ENCODE peak calls at places on chromosomes 13 and 19, in five cellular contexts. U, S, L, R and H are unnamed samples.

GRCh38 chr13:51804295-51805172 is 571 bp upstream of the DHRS12 start:
- DNase-seq in R (no peak), S (no peak), L (no peak), U (no peak), H (no peak)

GRCh38 chr13:109780880-109781383 is 5.5 kb downstream of the IRS2 start:
- DNase-seq in L (no peak), U (no peak), R (no peak), S (no peak), H (no peak)

GRCh38 chr19:19403373-19403901 is 2.0 kb upstream of the GATAD2A start:
- DNase-seq in S (no peak), U (no peak), L (no peak), R (no peak), H (peak; percentile 71)

GRCh38 chr19:6132482-6132881 is 3.0 kb upstream of the ACSBG2 start:
- DNase-seq in L (no peak), R (no peak), S (no peak), U (no peak), H (no peak)

GRCh38 chr19:2261438-2262172 is 5.4 kb upstream of the JSRP1 start:
- DNase-seq in L (no peak), U (peak; percentile 56), S (peak; percentile 74), R (no peak), H (peak; percentile 79)

GRCh38 chr13:98960331-98961203 is 17.3 kb downstream of the DOCK9 start:
- DNase-seq in L (no peak), R (no peak), U (no peak), S (no peak), H (peak; percentile 13)

GRCh38 chr13:20231839-20232555 is at the start of gene GJB6:
- DNase-seq in U (no peak), R (no peak), S (peak; percentile 68), L (no peak), H (no peak)

GRCh38 chr19:18762125-18763023 is 28.7 kb downstream of the COMP start:
- DNase-seq in U (no peak), R (no peak), S (peak; percentile 38), L (peak; percentile 63), H (no peak)

GRCh38 chr13:114043421-114044053 is 69.7 kb upstream of the C13orf46 start:
- DNase-seq in S (no peak), R (no peak), U (peak; percentile 91), L (peak; percentile 52), H (no peak)

GRCh38 chr13:21557995-21558394 is 46.0 kb downstream of the MICU2 start:
- DNase-seq in R (no peak), L (peak; percentile 25), S (peak; percentile 15), U (peak; percentile 25), H (peak; percentile 19)

GRCh38 chr13:51637852-51638496 is 53.7 kb downstream of the WDFY2 start:
- DNase-seq in S (no peak), R (no peak), U (no peak), L (no peak), H (no peak)

GRCh38 chr13:30256713-30257432 is 50.5 kb downstream of the KATNAL1 start:
- DNase-seq in R (no peak), U (peak; percentile 6), L (no peak), S (no peak), H (no peak)

GRCh38 chr13:40442826-40443225 is 223.6 kb downstream of the FOXO1 start:
- DNase-seq in L (peak; percentile 17), R (no peak), S (no peak), U (no peak), H (no peak)

GRCh38 chr13:100559886-100560285 is 28.7 kb downstream of the GGACT start:
- DNase-seq in U (no peak), S (no peak), L (no peak), R (no peak), H (no peak)

GRCh38 chr13:19172007-19172646 is 9.5 kb downstream of the TUBA3C start:
- DNase-seq in R (no peak), L (no peak), U (no peak), S (no peak), H (no peak)

GRCh38 chr13:99967884-99968520 is 3.6 kb downstream of the ZIC5 start:
- DNase-seq in U (peak; percentile 48), R (no peak), S (peak; percentile 16), L (no peak), H (no peak)

GRCh38 chr19:37987356-37988332 is 80.6 kb downstream of the SIPA1L3 start:
- DNase-seq in U (peak; percentile 53), L (peak; percentile 21), R (no peak), S (peak; percentile 75), H (peak; percentile 21)

GRCh38 chr13:83121904-83122303 is 760.4 kb downstream of the SLITRK1 start:
- DNase-seq in U (no peak), R (no peak), S (no peak), L (no peak), H (no peak)
- TF ChIP-seq ESRRA in U (no peak), R (no peak), S (no peak), L (no peak), H (no peak)

DNA sequence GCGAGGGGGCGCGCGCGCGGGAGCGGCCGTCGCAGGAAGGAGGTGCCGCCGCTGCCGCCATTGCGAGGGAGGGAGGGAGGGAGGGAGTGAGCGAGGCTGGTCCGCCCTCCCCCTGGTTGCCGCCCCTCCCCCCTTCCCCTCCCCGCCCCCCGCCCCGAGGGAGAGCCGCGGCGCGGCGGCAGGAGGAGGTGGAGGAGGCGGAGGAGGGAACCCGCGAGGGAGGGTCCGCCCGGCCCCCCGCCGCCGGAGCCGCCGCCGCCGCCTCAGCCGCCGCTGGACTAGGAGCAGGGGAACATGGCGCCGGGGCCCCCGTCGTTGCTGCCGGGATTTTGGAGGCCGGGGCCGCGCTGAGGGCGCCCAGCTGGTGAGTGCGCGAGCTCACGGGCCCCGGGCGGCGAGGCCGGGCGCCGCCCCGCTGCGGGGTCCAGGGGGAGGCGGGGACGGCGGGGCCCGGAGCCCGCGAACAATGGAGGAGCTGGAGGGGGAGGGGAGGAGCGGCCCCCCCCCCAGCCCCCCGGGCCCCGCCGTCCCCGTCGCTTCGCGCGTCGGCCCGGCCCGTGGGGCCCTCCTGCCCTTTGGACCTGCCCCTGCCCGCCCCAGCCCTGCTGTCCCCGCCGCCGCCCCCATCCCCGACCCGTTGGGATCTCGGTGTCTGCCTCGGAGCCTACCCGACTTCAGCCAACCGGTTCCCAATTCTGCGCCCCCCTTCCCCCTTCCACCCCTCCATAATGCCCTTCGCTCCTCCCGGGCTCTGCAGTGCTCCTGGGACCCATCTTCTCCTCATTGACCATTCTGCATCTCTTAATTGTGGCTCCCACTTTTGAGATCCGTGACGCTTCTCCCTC is at the start of gene ARHGAP35:
- DNase-seq in U (no peak), L (no peak), R (no peak), S (peak; percentile 69), H (peak; percentile 94)
- TF ChIP-seq ESRRA in U (no peak), L (no peak), R (no peak), S (no peak), H (no peak)

GRCh38 chr19:12794196-12794921 is 3.1 kb downstream of the JUNB start:
- DNase-seq in R (no peak), S (no peak), U (peak; percentile 66), L (no peak), H (peak; percentile 22)
- TF ChIP-seq ESRRA in R (no peak), S (no peak), U (no peak), L (no peak), H (no peak)

GRCh38 chr13:105139048-105139379 is 1396.4 kb downstream of the EFNB2 start:
- DNase-seq in L (no peak), R (no peak), S (no peak), U (no peak), H (no peak)

GRCh38 chr13:105135852-105136251 is 1399.6 kb downstream of the EFNB2 start:
- DNase-seq in S (no peak), U (no peak), L (no peak), R (no peak), H (no peak)

GRCh38 chr13:105144020-105144419 is 1391.4 kb downstream of the EFNB2 start:
- DNase-seq in S (no peak), R (no peak), L (no peak), U (peak; percentile 6), H (no peak)

GRCh38 chr13:105142556-105142955 is 1392.9 kb downstream of the EFNB2 start:
- DNase-seq in U (no peak), L (no peak), S (no peak), R (no peak), H (no peak)

GRCh38 chr13:105139380-105140285 is 1395.8 kb downstream of the EFNB2 start:
- DNase-seq in L (peak; percentile 13), S (peak; percentile 11), R (peak; percentile 87), U (peak; percentile 52), H (no peak)
- TF ChIP-seq ESRRA in L (no peak), S (no peak), R (no peak), U (no peak), H (no peak)